ENCODE peak calls at places on chromosomes 12 and 14, in six cellular contexts. Y, D, M, P, W and Z are unnamed samples.

GRCh38 chr14:58816416-58817115 is 178.8 kb downstream of the DACT1 start:
- DNase-seq in P (no peak), M (no peak), D (no peak), W (no peak), Y (no peak), Z (no peak)

GRCh38 chr14:21268612-21269251 is 510 bp downstream of the HNRNPC start:
- DNase-seq in Y (no peak), M (peak), P (no peak), D (no peak), W (no peak), Z (peak)

GRCh38 chr12:49951411-49952105 is 1.0 kb downstream of the AQP2 start:
- DNase-seq in D (no peak), M (no peak), W (no peak), Y (no peak), P (no peak), Z (no peak)

GRCh38 chr14:77275041-77275854 is 4.2 kb upstream of the NGB start:
- DNase-seq in P (no peak), W (no peak), M (no peak), Y (no peak), D (no peak), Z (no peak)

GRCh38 chr14:31251028-31251958 is 43.7 kb upstream of the HECTD1 start:
- DNase-seq in P (no peak), Y (no peak), W (no peak), D (no peak), M (no peak), Z (no peak)

GRCh38 chr12:132021031-132021871 is 71.5 kb downstream of the EP400 start:
- DNase-seq in P (no peak), D (no peak), W (no peak), Y (no peak), M (no peak), Z (no peak)

GRCh38 chr14:75906680-75907280 is 75.0 kb downstream of the TGFB3 start:
- DNase-seq in W (peak), M (peak), P (peak), D (peak), Y (peak), Z (peak)

GRCh38 chr14:98958048-98959031 is 313.7 kb downstream of the BCL11B start:
- DNase-seq in M (no peak), D (no peak), W (no peak), P (no peak), Y (no peak), Z (no peak)

GRCh38 chr14:75174066-75174465 is 2.3 kb downstream of the TMED10 start:
- DNase-seq in Y (no peak), D (no peak), M (no peak), P (no peak), W (no peak), Z (no peak)

GRCh38 chr12:132253698-132254480 is 75.5 kb downstream of the GALNT9 start:
- DNase-seq in M (no peak), P (no peak), D (peak), W (no peak), Y (no peak), Z (no peak)

GRCh38 chr12:54689984-54690383 is 41.8 kb upstream of the DCD start:
- DNase-seq in D (no peak), Y (no peak), P (no peak), W (no peak), M (no peak), Z (no peak)

GRCh38 chr12:47860873-47861272 is 41.2 kb upstream of the HDAC7 start:
- DNase-seq in P (no peak), D (no peak), W (no peak), M (no peak), Y (no peak), Z (no peak)

GRCh38 chr14:70032016-70032415 is 152.8 kb downstream of the SMOC1 start:
- DNase-seq in M (no peak), P (no peak), W (no peak), Y (no peak), D (no peak), Z (no peak)

GRCh38 chr14:86946446-86946845 is 1046.5 kb downstream of the GALC start:
- DNase-seq in P (no peak), Y (no peak), W (no peak), M (no peak), D (no peak), Z (no peak)

GRCh38 chr12:78759387-78759786 is 105.2 kb upstream of the SYT1 start:
- DNase-seq in M (no peak), W (no peak), D (no peak), P (no peak), Y (no peak), Z (peak)

GRCh38 chr12:26287666-26288408 is 92.5 kb downstream of the SSPN start:
- DNase-seq in M (peak), Y (peak), D (peak), P (no peak), W (no peak), Z (peak)

GRCh38 chr14:51950007-51950406 is 39.3 kb upstream of the RTRAF start:
- DNase-seq in Y (no peak), D (no peak), W (no peak), P (no peak), M (no peak), Z (peak)

GRCh38 chr12:74801625-74802024 is 264.0 kb downstream of the ATXN7L3B start:
- DNase-seq in Y (no peak), D (no peak), W (no peak), P (no peak), M (no peak), Z (no peak)

GRCh38 chr14:50067723-50068495 is 48.5 kb downstream of the VCPKMT start:
- DNase-seq in P (no peak), W (no peak), Y (peak), D (no peak), M (peak), Z (peak)

GRCh38 chr14:25250516-25250915 is 200.6 kb upstream of the STXBP6 start:
- DNase-seq in W (no peak), P (no peak), D (no peak), Y (no peak), M (no peak), Z (no peak)

GRCh38 chr12:53091756-53092155 is 5.7 kb upstream of the IGFBP6 start:
- DNase-seq in W (no peak), P (no peak), Y (no peak), D (no peak), M (no peak), Z (no peak)

GRCh38 chr14:98924046-98924445 is 348.0 kb downstream of the BCL11B start:
- DNase-seq in Y (no peak), D (no peak), M (no peak), P (no peak), W (no peak), Z (no peak)

GRCh38 chr12:54585243-54585642 is 3.2 kb downstream of the PPP1R1A start:
- DNase-seq in P (no peak), Y (no peak), W (no peak), D (no peak), M (no peak), Z (no peak)

GRCh38 chr14:49582211-49582977 is 3.8 kb downstream of the RPS29 start:
- DNase-seq in D (no peak), W (no peak), M (no peak), P (no peak), Y (no peak), Z (no peak)

GRCh38 chr12:66002812-66003211 is 127.7 kb downstream of the LLPH start:
- DNase-seq in P (no peak), W (no peak), Y (no peak), M (no peak), D (no peak), Z (peak)

GRCh38 chr12:48717252-48717695 is 767 bp upstream of the CCNT1 start:
- DNase-seq in D (no peak), Y (no peak), W (peak), M (no peak), P (no peak), Z (peak)

GRCh38 chr14:54776361-54777001 is 126.1 kb downstream of the GCH1 start:
- DNase-seq in M (no peak), Y (peak), W (no peak), D (peak), P (no peak), Z (peak)

GRCh38 chr12:104498211-104498801 is 41.6 kb downstream of the CHST11 start:
- DNase-seq in P (no peak), Y (no peak), W (no peak), M (no peak), D (no peak), Z (no peak)

GRCh38 chr14:76953196-76953945 is 75.1 kb downstream of the IRF2BPL start:
- DNase-seq in M (peak), Y (peak), D (peak), W (no peak), P (peak), Z (peak)

GRCh38 chr14:53956427-53957201 is at the start of gene BMP4:
- DNase-seq in W (no peak), M (peak), Y (peak), P (no peak), D (peak), Z (peak)

DNA sequence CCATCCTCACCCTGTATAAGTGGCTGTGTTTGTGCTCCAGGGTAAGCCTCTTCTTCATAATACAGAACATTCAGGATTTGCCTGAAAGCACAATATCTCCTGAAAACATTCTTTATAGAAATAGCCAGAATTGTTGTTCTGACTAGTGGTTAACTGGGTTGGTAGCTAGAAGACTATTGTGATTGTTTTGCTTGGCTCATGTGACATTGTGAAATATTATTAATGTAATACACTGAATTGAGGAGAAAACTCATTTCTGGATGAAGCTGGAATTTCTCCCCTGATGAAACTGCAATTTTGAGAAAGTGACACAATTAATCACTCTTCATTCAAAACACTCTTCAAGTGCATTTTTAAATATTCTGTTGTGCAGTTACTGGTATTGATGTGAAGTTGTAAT is 172.3 kb upstream of the PTPRQ start:
- DNase-seq in P (no peak), M (no peak), D (no peak), Y (no peak), W (no peak), Z (peak)
- TF ChIP-seq CTCF in P (no peak), M (no peak), D (no peak), Y (no peak), W (no peak), Z (no peak)

DNA sequence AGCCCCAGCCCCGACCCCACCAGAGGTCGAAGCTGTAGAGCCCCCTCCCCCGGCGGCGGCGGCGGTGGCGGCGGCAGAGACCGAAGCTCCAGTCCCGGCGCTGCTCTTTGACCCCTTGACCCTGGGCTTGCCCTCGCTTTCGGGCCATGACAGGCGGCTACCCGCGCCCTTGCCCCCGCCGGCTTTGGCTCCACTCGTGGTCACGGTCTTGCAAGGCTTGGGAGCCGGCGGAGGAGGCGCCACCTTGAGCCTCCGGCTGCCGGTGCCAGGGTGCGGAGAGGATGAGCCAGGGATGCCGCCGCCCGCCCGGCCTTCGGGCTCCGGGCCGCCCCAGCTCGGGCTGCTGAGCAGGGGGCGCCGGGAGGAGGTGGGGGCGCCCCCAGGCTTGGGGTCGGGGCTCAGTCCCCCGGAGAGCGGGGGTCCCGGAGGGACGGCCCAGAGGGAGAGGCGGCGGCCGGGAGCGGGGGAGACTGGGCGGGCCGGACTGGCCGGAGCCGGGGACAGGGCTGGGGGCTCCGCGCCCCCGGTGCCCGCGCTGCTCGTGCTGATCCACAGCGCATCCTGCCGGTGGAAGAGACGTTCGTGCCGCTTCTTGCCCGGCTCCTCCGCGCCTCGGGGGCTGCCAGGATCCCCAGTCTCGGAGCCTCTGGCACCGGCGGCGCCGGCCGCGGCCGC is 938 bp downstream of the AGAP2 start:
- DNase-seq in M (peak), D (no peak), W (no peak), P (no peak), Y (no peak), Z (no peak)
- H3K4me3 ChIP-seq in M (no peak), D (peak), W (no peak), P (no peak), Y (no peak), Z (peak)

GRCh38 chr14:22563987-22564386 is 25.0 kb downstream of the DAD1 start:
- DNase-seq in P (no peak), D (no peak), W (peak), Y (no peak), M (no peak), Z (no peak)

GRCh38 chr14:22561661-22562579 is 27.1 kb downstream of the DAD1 start:
- DNase-seq in D (no peak), P (peak), W (no peak), Y (no peak), M (no peak), Z (no peak)

GRCh38 chr14:22559041-22559440 is 30.0 kb downstream of the DAD1 start:
- DNase-seq in P (no peak), W (no peak), M (no peak), D (no peak), Y (no peak), Z (no peak)

GRCh38 chr14:22560638-22561365 is 28.2 kb downstream of the DAD1 start:
- DNase-seq in P (no peak), D (no peak), M (peak), Y (no peak), W (no peak), Z (no peak)

GRCh38 chr14:22561366-22561660 is 27.7 kb downstream of the DAD1 start:
- DNase-seq in Y (no peak), W (no peak), M (no peak), P (no peak), D (no peak), Z (no peak)
- TF ChIP-seq CTCF in Y (no peak), W (no peak), M (no peak), P (no peak), D (no peak), Z (no peak)

GRCh38 chr12:204261-204678 is 9.7 kb downstream of the SLC6A12 start:
- DNase-seq in P (no peak), W (no peak), M (no peak), D (no peak), Y (no peak), Z (no peak)
- H3K4me3 ChIP-seq in P (no peak), W (no peak), M (no peak), D (peak), Y (no peak), Z (no peak)

GRCh38 chr12:5171701-5172100 is 128.0 kb downstream of the KCNA5 start:
- DNase-seq in M (no peak), W (no peak), P (no peak), Y (peak), D (no peak), Z (peak)
- TF ChIP-seq CTCF in M (peak), W (peak), P (no peak), Y (peak), D (peak), Z (peak)

GRCh38 chr14:96037891-96038557 is 1.1 kb upstream of the C14orf132 start:
- DNase-seq in M (peak), P (no peak), D (peak), W (no peak), Y (no peak), Z (peak)
- H3K4me3 ChIP-seq in M (no peak), P (no peak), D (no peak), W (no peak), Y (no peak), Z (no peak)

GRCh38 chr14:60652674-60653387 is 3.6 kb upstream of the SIX1 start:
- DNase-seq in D (no peak), P (no peak), M (no peak), Y (no peak), W (no peak), Z (no peak)

GRCh38 chr14:60653388-60653690 is 4.1 kb upstream of the SIX1 start:
- DNase-seq in Y (no peak), W (no peak), M (no peak), P (no peak), D (no peak), Z (no peak)

GRCh38 chr14:60651051-60651935 is 2.0 kb upstream of the SIX1 start:
- DNase-seq in Y (no peak), M (no peak), W (no peak), P (no peak), D (no peak), Z (no peak)

GRCh38 chr14:60653709-60654161 is 4.5 kb upstream of the SIX1 start:
- DNase-seq in P (no peak), Y (no peak), D (no peak), W (no peak), M (no peak), Z (no peak)

DNA sequence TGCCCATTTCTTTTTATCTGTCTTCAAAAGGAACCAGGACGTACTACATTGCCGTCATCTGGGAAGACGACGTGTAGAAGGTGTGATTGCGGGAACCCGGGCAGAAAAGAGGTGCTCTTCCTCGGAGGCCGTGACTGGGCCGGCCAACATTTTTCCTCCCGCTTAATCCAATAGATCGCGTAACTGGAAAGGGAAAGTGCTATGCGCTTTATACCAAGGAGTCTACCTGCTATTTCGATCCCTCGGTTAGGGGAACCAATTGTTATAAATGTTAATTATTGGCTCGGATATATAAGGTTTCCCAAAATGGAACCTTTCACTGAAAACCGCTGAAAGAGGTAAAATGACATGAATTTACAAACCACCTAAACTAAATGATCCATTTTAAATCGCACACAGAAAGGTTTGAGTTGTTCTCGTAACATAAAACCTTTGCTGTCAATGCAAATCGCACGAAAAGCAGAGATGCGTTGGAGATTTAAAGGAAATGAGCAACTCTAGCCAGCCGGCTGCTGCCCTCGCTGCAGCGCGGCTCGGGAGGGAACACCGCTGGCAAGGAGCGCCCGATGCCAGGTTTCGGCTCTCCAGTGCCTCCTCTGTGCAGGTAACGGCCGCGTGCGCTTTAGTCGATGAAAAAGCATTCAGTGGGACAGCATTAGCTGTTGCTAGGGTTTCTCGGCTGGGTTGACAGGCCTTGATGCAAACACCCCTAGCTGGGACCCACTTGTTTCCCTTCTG is 2.8 kb upstream of the SIX1 start:
- DNase-seq in D (no peak), Y (no peak), P (no peak), W (no peak), M (peak), Z (peak)
- TF ChIP-seq CTCF in D (no peak), Y (no peak), P (no peak), W (no peak), M (no peak), Z (no peak)